ENCODE peak calls at places on chromosome 16, in five cellular contexts. One of them, this sample, is unnamed.

GRCh38 chr16:83171396-83171795 is 544.6 kb downstream of the CDH13 start:
- DNase-seq in foreskin fibroblast: no peak
- DNase-seq in cardiac muscle cell: no peak
- DNase-seq in mesothelial cell of epicardium: no peak
- DNase-seq in astrocyte of the cerebellum: no peak
- DNase-seq in this sample: no peak

GRCh38 chr16:55628306-55628968 is 27.4 kb upstream of the SLC6A2 start:
- DNase-seq in foreskin fibroblast: no peak
- DNase-seq in cardiac muscle cell: no peak
- DNase-seq in mesothelial cell of epicardium: no peak
- DNase-seq in astrocyte of the cerebellum: no peak
- DNase-seq in this sample: no peak

GRCh38 chr16:86515420-86515779 is 5.1 kb downstream of the FOXF1 start:
- DNase-seq in foreskin fibroblast: no peak
- DNase-seq in cardiac muscle cell: no peak
- DNase-seq in mesothelial cell of epicardium: no peak
- DNase-seq in astrocyte of the cerebellum: no peak
- DNase-seq in this sample: no peak

GRCh38 chr16:77539336-77539735 is 104.5 kb upstream of the ADAMTS18 start:
- DNase-seq in foreskin fibroblast: no peak
- DNase-seq in cardiac muscle cell: no peak
- DNase-seq in mesothelial cell of epicardium: no peak
- DNase-seq in astrocyte of the cerebellum: no peak
- DNase-seq in this sample: no peak

GRCh38 chr16:31219154-31219741 is 2.3 kb upstream of the PYDC1 start:
- DNase-seq in foreskin fibroblast: no peak
- DNase-seq in cardiac muscle cell: no peak
- DNase-seq in mesothelial cell of epicardium: no peak
- DNase-seq in astrocyte of the cerebellum: no peak
- DNase-seq in this sample: no peak

GRCh38 chr16:69880640-69881133 is 70.4 kb upstream of the CLEC18A start:
- DNase-seq in foreskin fibroblast: peak
- DNase-seq in cardiac muscle cell: no peak
- DNase-seq in mesothelial cell of epicardium: no peak
- DNase-seq in astrocyte of the cerebellum: no peak
- DNase-seq in this sample: no peak

GRCh38 chr16:410516-411178 is 9.0 kb downstream of the DECR2 start:
- DNase-seq in foreskin fibroblast: no peak
- DNase-seq in cardiac muscle cell: no peak
- DNase-seq in mesothelial cell of epicardium: no peak
- DNase-seq in astrocyte of the cerebellum: no peak
- DNase-seq in this sample: no peak

GRCh38 chr16:77585379-77585778 is 136.9 kb upstream of the NUDT7 start:
- DNase-seq in foreskin fibroblast: no peak
- DNase-seq in cardiac muscle cell: no peak
- DNase-seq in mesothelial cell of epicardium: no peak
- DNase-seq in astrocyte of the cerebellum: no peak
- DNase-seq in this sample: no peak

GRCh38 chr16:1964046-1964505 is 550 bp downstream of the RPS2 start:
- DNase-seq in foreskin fibroblast: peak
- DNase-seq in cardiac muscle cell: peak
- DNase-seq in mesothelial cell of epicardium: no peak
- DNase-seq in astrocyte of the cerebellum: no peak
- DNase-seq in this sample: no peak

GRCh38 chr16:31088459-31089183 is at the start of gene PRSS53:
- DNase-seq in foreskin fibroblast: no peak
- DNase-seq in cardiac muscle cell: no peak
- DNase-seq in mesothelial cell of epicardium: no peak
- DNase-seq in astrocyte of the cerebellum: no peak
- DNase-seq in this sample: no peak

GRCh38 chr16:83969771-83970429 is 1.9 kb downstream of the NECAB2 start:
- DNase-seq in foreskin fibroblast: no peak
- DNase-seq in cardiac muscle cell: no peak
- DNase-seq in mesothelial cell of epicardium: no peak
- DNase-seq in astrocyte of the cerebellum: no peak
- DNase-seq in this sample: no peak

GRCh38 chr16:1580256-1580655 is 31.6 kb downstream of the IFT140 start:
- DNase-seq in foreskin fibroblast: no peak
- DNase-seq in cardiac muscle cell: no peak
- DNase-seq in mesothelial cell of epicardium: no peak
- DNase-seq in astrocyte of the cerebellum: no peak
- DNase-seq in this sample: no peak

GRCh38 chr16:81446318-81447275 is 2.0 kb downstream of the CMIP start:
- DNase-seq in foreskin fibroblast: peak
- DNase-seq in cardiac muscle cell: no peak
- DNase-seq in mesothelial cell of epicardium: no peak
- DNase-seq in astrocyte of the cerebellum: no peak
- DNase-seq in this sample: no peak

GRCh38 chr16:85491798-85492616 is 121.1 kb upstream of the GSE1 start:
- DNase-seq in foreskin fibroblast: peak
- DNase-seq in cardiac muscle cell: peak
- DNase-seq in mesothelial cell of epicardium: no peak
- DNase-seq in astrocyte of the cerebellum: no peak
- DNase-seq in this sample: no peak

GRCh38 chr16:23504076-23504452 is 6.2 kb downstream of the GGA2 start:
- DNase-seq in foreskin fibroblast: peak
- DNase-seq in cardiac muscle cell: no peak
- DNase-seq in mesothelial cell of epicardium: no peak
- DNase-seq in astrocyte of the cerebellum: peak
- DNase-seq in this sample: no peak

GRCh38 chr16:19844945-19845641 is 39.6 kb downstream of the GPRC5B start:
- DNase-seq in foreskin fibroblast: peak
- DNase-seq in cardiac muscle cell: no peak
- DNase-seq in mesothelial cell of epicardium: no peak
- DNase-seq in astrocyte of the cerebellum: peak
- DNase-seq in this sample: no peak

GRCh38 chr16:57071840-57072541 is 20.4 kb upstream of the CPNE2 start:
- DNase-seq in foreskin fibroblast: peak
- DNase-seq in cardiac muscle cell: no peak
- DNase-seq in mesothelial cell of epicardium: no peak
- DNase-seq in astrocyte of the cerebellum: no peak
- DNase-seq in this sample: no peak

DNA sequence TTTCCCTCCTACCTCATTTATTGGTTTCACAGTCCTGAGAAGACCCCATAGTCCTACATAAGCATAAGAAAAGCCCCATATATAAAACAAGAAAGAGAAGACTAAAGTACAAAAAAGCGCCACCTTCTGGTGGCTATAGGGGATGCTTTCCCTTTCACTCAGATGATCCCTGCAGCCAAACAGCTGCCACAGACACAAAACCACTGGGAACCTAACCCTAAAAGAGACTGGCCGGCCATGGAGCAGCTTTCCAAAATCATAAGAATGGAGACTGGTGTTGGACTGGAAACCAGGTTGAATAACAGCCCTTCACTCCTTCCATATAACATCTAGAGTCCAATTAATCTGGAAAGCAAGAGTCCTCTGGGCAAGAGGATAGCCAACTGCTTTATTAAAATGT is 11.4 kb downstream of the DYNC1LI2 start:
- DNase-seq in foreskin fibroblast: peak
- DNase-seq in cardiac muscle cell: peak
- DNase-seq in mesothelial cell of epicardium: no peak
- DNase-seq in astrocyte of the cerebellum: no peak
- DNase-seq in this sample: no peak
- TF ChIP-seq CTCF in foreskin fibroblast: peak
- TF ChIP-seq CTCF in cardiac muscle cell: peak
- TF ChIP-seq CTCF in mesothelial cell of epicardium: peak
- TF ChIP-seq CTCF in astrocyte of the cerebellum: peak
- TF ChIP-seq CTCF in this sample: no peak

DNA sequence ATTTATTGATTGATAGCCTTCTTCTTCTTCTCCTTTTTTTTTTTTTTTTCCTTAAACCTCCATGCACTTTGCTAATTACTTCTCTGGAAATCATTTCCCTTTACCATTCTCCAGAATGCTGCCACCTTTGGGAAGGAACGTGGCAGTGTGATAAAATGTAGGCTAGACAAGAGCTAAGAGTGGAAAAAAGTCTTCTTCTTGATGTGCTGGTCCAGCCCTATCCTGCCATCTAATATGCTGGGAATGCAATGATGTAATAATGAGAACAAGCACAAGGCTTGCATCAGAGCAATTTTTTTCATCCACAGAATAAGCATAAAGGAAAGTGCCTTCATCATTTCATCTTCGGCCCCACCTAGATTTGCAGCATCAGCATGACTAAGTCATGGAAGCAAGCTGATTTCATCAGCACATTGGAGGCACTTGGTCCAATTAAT is 128.7 kb upstream of the ZFHX3 start:
- DNase-seq in foreskin fibroblast: peak
- DNase-seq in cardiac muscle cell: peak
- DNase-seq in mesothelial cell of epicardium: no peak
- DNase-seq in astrocyte of the cerebellum: peak
- DNase-seq in this sample: no peak
- TF ChIP-seq CTCF in foreskin fibroblast: peak
- TF ChIP-seq CTCF in cardiac muscle cell: peak
- TF ChIP-seq CTCF in mesothelial cell of epicardium: no peak
- TF ChIP-seq CTCF in astrocyte of the cerebellum: peak
- TF ChIP-seq CTCF in this sample: no peak

GRCh38 chr16:74305978-74306784 is 9.6 kb downstream of the PSMD7 start:
- DNase-seq in foreskin fibroblast: no peak
- DNase-seq in cardiac muscle cell: peak
- DNase-seq in mesothelial cell of epicardium: no peak
- DNase-seq in astrocyte of the cerebellum: no peak
- DNase-seq in this sample: no peak

GRCh38 chr16:74304835-74305176 is 8.2 kb downstream of the PSMD7 start:
- DNase-seq in foreskin fibroblast: no peak
- DNase-seq in cardiac muscle cell: no peak
- DNase-seq in mesothelial cell of epicardium: no peak
- DNase-seq in astrocyte of the cerebellum: no peak
- DNase-seq in this sample: no peak

GRCh38 chr16:74305286-74305685 is 8.7 kb downstream of the PSMD7 start:
- DNase-seq in foreskin fibroblast: no peak
- DNase-seq in cardiac muscle cell: no peak
- DNase-seq in mesothelial cell of epicardium: no peak
- DNase-seq in astrocyte of the cerebellum: no peak
- DNase-seq in this sample: no peak

GRCh38 chr16:74302341-74302740 is 5.7 kb downstream of the PSMD7 start:
- DNase-seq in foreskin fibroblast: no peak
- DNase-seq in cardiac muscle cell: no peak
- DNase-seq in mesothelial cell of epicardium: no peak
- DNase-seq in astrocyte of the cerebellum: no peak
- DNase-seq in this sample: no peak

GRCh38 chr16:74304164-74304834 is 7.7 kb downstream of the PSMD7 start:
- DNase-seq in foreskin fibroblast: peak
- DNase-seq in cardiac muscle cell: no peak
- DNase-seq in mesothelial cell of epicardium: no peak
- DNase-seq in astrocyte of the cerebellum: no peak
- DNase-seq in this sample: no peak
- TF ChIP-seq CTCF in foreskin fibroblast: peak
- TF ChIP-seq CTCF in cardiac muscle cell: peak
- TF ChIP-seq CTCF in mesothelial cell of epicardium: peak
- TF ChIP-seq CTCF in astrocyte of the cerebellum: peak
- TF ChIP-seq CTCF in this sample: no peak

DNA sequence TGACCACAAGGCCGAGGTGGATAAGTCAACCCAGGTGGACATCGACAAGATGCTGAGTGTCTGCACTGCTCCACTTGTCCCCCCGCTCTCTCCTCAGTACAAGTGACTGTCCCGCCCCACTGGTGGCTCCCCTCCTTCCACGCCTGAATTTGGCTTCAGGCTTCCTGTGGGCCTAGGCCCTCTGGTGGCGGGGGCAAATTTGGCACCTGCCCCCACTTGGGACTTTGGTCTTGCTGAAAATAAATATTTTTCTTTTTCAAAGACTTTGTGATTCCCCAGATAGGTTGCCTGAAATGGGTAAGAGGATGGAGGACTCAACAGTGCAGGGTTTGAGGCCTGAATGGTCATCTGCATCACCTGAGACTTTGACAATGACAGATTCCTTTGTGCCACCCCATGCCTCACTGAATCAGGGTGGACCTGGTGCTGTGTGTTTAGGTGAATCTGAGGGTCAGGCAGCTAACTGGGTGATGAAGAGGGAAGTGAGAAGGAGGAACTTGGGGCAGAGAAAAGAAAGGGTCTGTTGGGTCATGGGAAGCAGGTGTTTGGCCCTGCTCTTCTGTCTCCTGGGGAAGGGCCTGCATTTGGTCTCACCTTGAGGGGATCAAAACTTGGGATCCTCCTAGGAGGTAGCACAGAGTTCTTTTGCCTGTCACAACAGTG is 2.0 kb downstream of the C16orf86 start:
- DNase-seq in foreskin fibroblast: no peak
- DNase-seq in cardiac muscle cell: no peak
- DNase-seq in mesothelial cell of epicardium: no peak
- DNase-seq in astrocyte of the cerebellum: no peak
- DNase-seq in this sample: no peak
- TF ChIP-seq CTCF in foreskin fibroblast: peak
- TF ChIP-seq CTCF in cardiac muscle cell: no peak
- TF ChIP-seq CTCF in mesothelial cell of epicardium: peak
- TF ChIP-seq CTCF in astrocyte of the cerebellum: peak
- TF ChIP-seq CTCF in this sample: no peak

GRCh38 chr16:87746178-87746577 is 19.6 kb downstream of the KLHDC4 start:
- DNase-seq in foreskin fibroblast: no peak
- DNase-seq in cardiac muscle cell: no peak
- DNase-seq in mesothelial cell of epicardium: no peak
- DNase-seq in astrocyte of the cerebellum: no peak
- DNase-seq in this sample: no peak
- TF ChIP-seq CTCF in foreskin fibroblast: no peak
- TF ChIP-seq CTCF in cardiac muscle cell: no peak
- TF ChIP-seq CTCF in mesothelial cell of epicardium: no peak
- TF ChIP-seq CTCF in astrocyte of the cerebellum: no peak
- TF ChIP-seq CTCF in this sample: no peak

GRCh38 chr16:48231675-48232214 is 12.4 kb upstream of the LONP2 start:
- DNase-seq in foreskin fibroblast: peak
- DNase-seq in cardiac muscle cell: peak
- DNase-seq in mesothelial cell of epicardium: no peak
- DNase-seq in astrocyte of the cerebellum: peak
- DNase-seq in this sample: no peak
- TF ChIP-seq CTCF in foreskin fibroblast: peak
- TF ChIP-seq CTCF in cardiac muscle cell: peak
- TF ChIP-seq CTCF in mesothelial cell of epicardium: no peak
- TF ChIP-seq CTCF in astrocyte of the cerebellum: peak
- TF ChIP-seq CTCF in this sample: no peak

GRCh38 chr16:11254913-11255736 is 879 bp downstream of the SOCS1 start:
- DNase-seq in foreskin fibroblast: peak
- DNase-seq in cardiac muscle cell: peak
- DNase-seq in mesothelial cell of epicardium: peak
- DNase-seq in astrocyte of the cerebellum: no peak
- DNase-seq in this sample: peak
- TF ChIP-seq CTCF in foreskin fibroblast: no peak
- TF ChIP-seq CTCF in cardiac muscle cell: peak
- TF ChIP-seq CTCF in mesothelial cell of epicardium: no peak
- TF ChIP-seq CTCF in astrocyte of the cerebellum: no peak
- TF ChIP-seq CTCF in this sample: no peak

This sample was measured in activated B cell treated with CpG ODN at 0.5 μM for 24 hours.